ENCODE peak calls at places on chromosomes 2 and 18, in ten cellular contexts. F is sigmoid colon, S is GM12878, H is stomach, R is suprapubic skin, U is transverse colon, L is HepG2, B is K562, Q is H1, G is SK-N-SH. N is an unnamed sample.

GRCh38 chr2:177906041-177906718 is 166.4 kb downstream of the PDE11A start:
- DNase-seq in F (no peak), S (peak; percentile 21), H (peak; percentile 67), R (peak; percentile 66), U (peak; percentile 65), L (peak; percentile 53), B (peak; percentile 77), Q (peak; percentile 95), G (peak; percentile 56), N (peak; percentile 32)

GRCh38 chr2:196399736-196400691 is 228.6 kb upstream of the STK17B start:
- DNase-seq in F (no peak), S (no peak), H (no peak), R (no peak), U (no peak), L (no peak), B (no peak), Q (no peak), G (no peak), N (peak; percentile 21)

GRCh38 chr2:223053431-223054192 is 1.6 kb downstream of the KCNE4 start:
- DNase-seq in F (no peak), S (no peak), H (no peak), R (no peak), U (no peak), L (no peak), B (no peak), Q (no peak), G (no peak), N (no peak)

GRCh38 chr18:57188851-57189565 is 42.1 kb downstream of the BOD1L2 start:
- DNase-seq in F (no peak), S (no peak), H (no peak), R (no peak), U (no peak), L (no peak), B (no peak), Q (no peak), G (no peak), N (no peak)

GRCh38 chr2:190626656-190627055 is 22.2 kb upstream of the NAB1 start:
- DNase-seq in F (no peak), S (no peak), H (no peak), R (no peak), U (no peak), L (no peak), B (no peak), Q (no peak), G (no peak), N (no peak)

GRCh38 chr18:22817844-22818243 is 115.3 kb upstream of the RBBP8 start:
- DNase-seq in F (no peak), S (no peak), H (no peak), R (no peak), U (no peak), L (no peak), B (no peak), Q (no peak), G (no peak), N (peak; percentile 51)

GRCh38 chr2:44275915-44276279 is 617 bp downstream of the SLC3A1 start:
- DNase-seq in F (no peak), S (no peak), H (no peak), R (no peak), U (no peak), L (no peak), B (no peak), Q (no peak), G (no peak), N (no peak)

GRCh38 chr2:156657809-156658208 is 221.6 kb downstream of the GPD2 start:
- DNase-seq in F (no peak), S (no peak), H (no peak), R (no peak), U (no peak), L (no peak), B (no peak), Q (no peak), G (no peak), N (no peak)

GRCh38 chr2:120978359-120979050 is 242.8 kb downstream of the GLI2 start:
- DNase-seq in F (no peak), S (no peak), H (no peak), R (no peak), U (no peak), L (no peak), B (no peak), Q (no peak), G (no peak), N (no peak)

GRCh38 chr18:43886341-43886740 is 609.1 kb upstream of the SYT4 start:
- DNase-seq in F (no peak), S (no peak), H (no peak), R (no peak), U (no peak), L (no peak), B (no peak), Q (no peak), G (no peak), N (no peak)

GRCh38 chr2:51920509-51920908 is 888.6 kb upstream of the NRXN1 start:
- DNase-seq in F (no peak), S (no peak), H (no peak), R (no peak), U (no peak), L (no peak), B (no peak), Q (no peak), G (no peak), N (no peak)

GRCh38 chr2:121255363-121255762 is 29.6 kb downstream of the TFCP2L1 start:
- DNase-seq in F (peak; percentile 42), S (no peak), H (no peak), R (peak; percentile 5), U (peak; percentile 79), L (no peak), B (no peak), Q (no peak), G (no peak), N (peak; percentile 81)

GRCh38 chr18:64027931-64028695 is 58.2 kb downstream of the SERPINB8 start:
- DNase-seq in F (no peak), S (peak; percentile 45), H (no peak), R (no peak), U (no peak), L (no peak), B (no peak), Q (no peak), G (no peak), N (no peak)
- TF ChIP-seq POLR2AphosphoS5 in F (no peak), S (no peak), H (no peak), R (no peak), U (no peak), L (no peak), B (no peak), Q (no peak), G (no peak), N (no peak)

GRCh38 chr2:146918280-146918679 is 926.5 kb upstream of the ACVR2A start:
- DNase-seq in F (no peak), S (no peak), H (no peak), R (no peak), U (no peak), L (no peak), B (no peak), Q (no peak), G (no peak), N (no peak)
- TF ChIP-seq EP300 in F (no peak), S (no peak), H (no peak), R (no peak), U (no peak), L (no peak), B (no peak), Q (no peak), G (no peak), N (no peak)

GRCh38 chr18:63313409-63313917 is 6.1 kb downstream of the BCL2 start:
- DNase-seq in F (no peak), S (no peak), H (no peak), R (no peak), U (no peak), L (no peak), B (no peak), Q (no peak), G (no peak), N (no peak)

GRCh38 chr18:63309422-63309821 is 10.1 kb downstream of the BCL2 start:
- DNase-seq in F (no peak), S (no peak), H (no peak), R (no peak), U (no peak), L (no peak), B (no peak), Q (no peak), G (no peak), N (no peak)

GRCh38 chr18:63314062-63314790 is 5.3 kb downstream of the BCL2 start:
- DNase-seq in F (no peak), S (no peak), H (no peak), R (no peak), U (no peak), L (no peak), B (no peak), Q (no peak), G (no peak), N (no peak)

GRCh38 chr18:63312731-63313408 is 6.7 kb downstream of the BCL2 start:
- DNase-seq in F (no peak), S (no peak), H (no peak), R (no peak), U (no peak), L (no peak), B (no peak), Q (no peak), G (no peak), N (no peak)

DNA sequence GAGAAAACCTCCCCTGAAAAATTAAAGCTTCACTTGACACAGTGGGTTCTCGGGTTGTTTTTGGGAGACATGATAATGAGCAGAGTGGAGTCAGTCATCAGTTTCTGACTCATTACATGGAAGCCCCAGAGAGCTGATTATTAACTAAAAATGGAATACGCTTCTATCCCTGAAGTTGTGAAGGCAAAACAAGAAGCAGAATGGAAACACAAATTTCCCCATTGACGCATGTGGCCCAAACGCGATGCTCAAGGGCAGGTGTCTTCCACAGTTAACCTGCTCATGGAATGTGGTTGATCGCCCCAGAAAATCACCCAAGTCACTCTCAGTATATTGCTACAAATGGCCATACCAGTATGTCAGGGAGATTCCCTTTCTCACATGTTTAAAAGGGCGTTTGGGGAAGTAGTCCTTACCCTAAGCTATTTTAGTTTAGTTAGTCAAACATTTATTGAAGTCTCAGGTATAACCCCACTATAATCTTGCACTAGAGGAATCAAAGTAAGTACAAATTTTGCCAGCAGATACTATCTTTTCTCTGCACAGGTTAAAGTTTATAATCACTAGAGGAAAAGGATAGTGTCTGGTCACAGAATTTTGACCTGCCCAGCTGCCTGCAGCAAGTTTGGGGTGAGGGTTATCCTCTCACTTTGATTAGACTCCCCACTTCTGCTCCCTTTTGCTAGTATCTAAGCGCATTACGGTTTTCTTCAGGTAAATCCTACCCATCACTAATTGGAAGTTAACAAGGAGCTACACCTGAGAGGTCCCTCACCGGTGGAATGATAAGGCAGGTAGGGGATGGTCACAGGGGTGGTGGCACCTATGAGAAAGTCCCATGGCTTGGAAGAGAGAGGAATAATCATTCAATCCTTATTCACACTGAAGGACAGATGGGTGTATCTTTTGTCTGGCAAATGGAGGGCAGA is 7.8 kb downstream of the BCL2 start:
- DNase-seq in F (no peak), S (peak; percentile 88), H (no peak), R (no peak), U (no peak), L (no peak), B (no peak), Q (no peak), G (no peak), N (no peak)
- TF ChIP-seq POLR2AphosphoS5 in F (no peak), S (peak; percentile 86), H (no peak), R (no peak), U (no peak), L (no peak), B (no peak), Q (no peak), G (no peak), N (no peak)

DNA sequence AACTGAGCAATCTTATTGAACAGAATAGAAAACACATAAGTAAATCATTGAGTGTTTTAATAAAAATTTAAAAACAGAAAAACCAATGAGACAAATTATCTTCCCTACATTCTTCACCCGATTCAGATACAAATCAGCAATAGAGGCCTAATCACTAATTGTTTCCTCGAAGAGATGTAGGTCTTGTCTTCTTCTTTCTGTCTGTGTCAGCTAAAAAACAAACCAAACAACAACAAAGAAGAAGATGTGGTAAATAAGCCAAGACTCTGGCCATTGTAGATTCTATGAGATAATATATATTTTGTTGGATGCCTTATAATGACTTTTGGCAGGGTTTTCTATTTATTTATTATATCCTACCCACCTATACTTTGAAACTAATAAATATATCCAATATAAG is 200.9 kb upstream of the FSIP2 start:
- DNase-seq in F (no peak), S (no peak), H (no peak), R (no peak), U (no peak), L (no peak), B (no peak), Q (no peak), G (no peak), N (no peak)
- TF ChIP-seq EP300 in F (no peak), S (no peak), H (no peak), R (no peak), U (no peak), L (no peak), B (no peak), Q (no peak), G (no peak), N (no peak)

N was measured in upper lobe of left lung.